ENCODE peak calls at places on chromosome 2, in eight cellular contexts. A, I, Z, P, H, Y, W and Q are unnamed samples.

GRCh38 chr2:11667866-11668637 is 1.9 kb downstream of the NTSR2 start:
- DNase-seq in A (no peak), I (no peak), Z (no peak), P (no peak), H (no peak), Y (no peak), W (no peak), Q (no peak)

GRCh38 chr2:7071137-7071536 is 153.9 kb downstream of the RNF144A start:
- DNase-seq in A (no peak), I (no peak), Z (no peak), P (no peak), H (no peak), Y (no peak), W (no peak), Q (no peak)

GRCh38 chr2:215577356-215577755 is 141.5 kb upstream of the FN1 start:
- DNase-seq in A (no peak), I (no peak), Z (peak), P (no peak), H (no peak), Y (no peak), W (no peak), Q (no peak)

GRCh38 chr2:205934443-205934842 is 151.5 kb downstream of the INO80D start:
- DNase-seq in A (no peak), I (no peak), Z (no peak), P (no peak), H (peak), Y (no peak), W (no peak), Q (no peak)

GRCh38 chr2:127175406-127175805 is 44.7 kb downstream of the CYP27C1 start:
- DNase-seq in A (peak), I (no peak), Z (no peak), P (no peak), H (no peak), Y (no peak), W (no peak), Q (no peak)

GRCh38 chr2:37623971-37624897 is 47.2 kb downstream of the CDC42EP3 start:
- DNase-seq in A (no peak), I (peak), Z (peak), P (no peak), H (peak), Y (no peak), W (peak), Q (peak)

GRCh38 chr2:2758793-2759367 is 427.8 kb upstream of the MYT1L start:
- DNase-seq in A (no peak), I (no peak), Z (no peak), P (no peak), H (no peak), Y (no peak), W (no peak), Q (no peak)

GRCh38 chr2:67572721-67573485 is 175.8 kb downstream of the ETAA1 start:
- DNase-seq in A (peak), I (no peak), Z (peak), P (no peak), H (peak), Y (no peak), W (no peak), Q (no peak)

GRCh38 chr2:226002438-226002837 is 602.9 kb downstream of the NYAP2 start:
- DNase-seq in A (peak), I (no peak), Z (peak), P (no peak), H (peak), Y (no peak), W (no peak), Q (no peak)

GRCh38 chr2:122755281-122755780 is 999.9 kb downstream of the TSN start:
- DNase-seq in A (no peak), I (no peak), Z (no peak), P (no peak), H (no peak), Y (no peak), W (no peak), Q (no peak)

GRCh38 chr2:236256601-236257000 is 7.6 kb downstream of the ASB18 start:
- DNase-seq in A (no peak), I (no peak), Z (no peak), P (no peak), H (no peak), Y (no peak), W (no peak), Q (no peak)

GRCh38 chr2:39408351-39409136 is 28.5 kb downstream of the MAP4K3 start:
- DNase-seq in A (no peak), I (peak), Z (no peak), P (no peak), H (no peak), Y (no peak), W (no peak), Q (no peak)

GRCh38 chr2:8984152-8984551 is 19.3 kb downstream of the MBOAT2 start:
- DNase-seq in A (no peak), I (no peak), Z (no peak), P (no peak), H (no peak), Y (no peak), W (no peak), Q (no peak)

GRCh38 chr2:150549381-150549780 is 61.9 kb upstream of the RND3 start:
- DNase-seq in A (no peak), I (no peak), Z (peak), P (no peak), H (no peak), Y (no peak), W (no peak), Q (no peak)

GRCh38 chr2:96764253-96764637 is 3.5 kb downstream of the CNNM4 start:
- DNase-seq in A (peak), I (no peak), Z (no peak), P (no peak), H (peak), Y (peak), W (no peak), Q (no peak)